ENCODE peak calls at places on chromosome 20, in four cellular contexts. L is GM12891, X is heart left ventricle, E is IMR-90. Q is an unnamed sample.

GRCh38 chr20:2289475-2289874 is 6.3 kb upstream of the TGM3 start:
- DNase-seq in L (no peak), X (no peak), E (no peak), Q (no peak)

GRCh38 chr20:58623579-58624473 is 27.3 kb upstream of the STX16 start:
- DNase-seq in L (no peak), X (peak), E (peak), Q (peak)

GRCh38 chr20:10708342-10709185 is 34.8 kb upstream of the JAG1 start:
- DNase-seq in L (no peak), X (no peak), E (peak), Q (peak)

GRCh38 chr20:11274137-11274536 is 600.3 kb upstream of the JAG1 start:
- DNase-seq in L (peak), X (peak), E (peak), Q (no peak)

GRCh38 chr20:49268600-49269365 is 9.1 kb downstream of the ZNFX1 start:
- DNase-seq in L (no peak), X (no peak), E (peak), Q (no peak)

GRCh38 chr20:36367907-36368306 is 61.8 kb downstream of the DLGAP4 start:
- DNase-seq in L (no peak), X (no peak), E (no peak), Q (no peak)

GRCh38 chr20:2610941-2611720 is 41.3 kb upstream of the NOP56 start:
- DNase-seq in L (no peak), X (no peak), E (no peak), Q (no peak)

GRCh38 chr20:47126709-47127108 is 229.8 kb downstream of the ZMYND8 start:
- DNase-seq in L (no peak), X (no peak), E (peak), Q (no peak)

GRCh38 chr20:16107172-16107870 is 465.9 kb downstream of the KIF16B start:
- DNase-seq in L (no peak), X (no peak), E (no peak), Q (no peak)

GRCh38 chr20:12914804-12915203 is 94.0 kb upstream of the SPTLC3 start:
- DNase-seq in L (no peak), X (no peak), E (no peak), Q (no peak)

GRCh38 chr20:50967621-50968020 is 9.0 kb downstream of the MOCS3 start:
- DNase-seq in L (no peak), X (no peak), E (no peak), Q (no peak)

GRCh38 chr20:63553933-63554290 is at the start of gene FNDC11:
- DNase-seq in L (no peak), X (peak), E (no peak), Q (no peak)

GRCh38 chr20:1894471-1894950 is 696 bp upstream of the SIRPA start:
- DNase-seq in L (peak), X (peak), E (peak), Q (peak)

GRCh38 chr20:137668-138131 is 4.7 kb upstream of the DEFB126 start:
- DNase-seq in L (no peak), X (no peak), E (no peak), Q (peak)

GRCh38 chr20:57392512-57393271 is 1.5 kb downstream of the RBM38 start:
- DNase-seq in L (no peak), X (peak), E (no peak), Q (no peak)

GRCh38 chr20:63461364-63461763 is 11.1 kb downstream of the KCNQ2 start:
- DNase-seq in L (peak), X (no peak), E (no peak), Q (no peak)

GRCh38 chr20:48574383-48574782 is 253.4 kb downstream of the PREX1 start:
- DNase-seq in L (no peak), X (no peak), E (no peak), Q (peak)

GRCh38 chr20:34874094-34874654 is 1.5 kb upstream of the GGT7 start:
- DNase-seq in L (no peak), X (peak), E (peak), Q (peak)

GRCh38 chr20:36355469-36356171 is 49.5 kb downstream of the DLGAP4 start:
- DNase-seq in L (no peak), X (no peak), E (no peak), Q (no peak)

GRCh38 chr20:17538517-17539170 is 7.5 kb upstream of the BFSP1 start:
- DNase-seq in L (no peak), X (no peak), E (no peak), Q (no peak)

GRCh38 chr20:58570181-58570859 is 55.1 kb upstream of the APCDD1L start:
- DNase-seq in L (no peak), X (no peak), E (no peak), Q (no peak)

GRCh38 chr20:41617059-41617921 is 887 bp downstream of the CHD6 start:
- DNase-seq in L (no peak), X (peak), E (peak), Q (peak)

DNA sequence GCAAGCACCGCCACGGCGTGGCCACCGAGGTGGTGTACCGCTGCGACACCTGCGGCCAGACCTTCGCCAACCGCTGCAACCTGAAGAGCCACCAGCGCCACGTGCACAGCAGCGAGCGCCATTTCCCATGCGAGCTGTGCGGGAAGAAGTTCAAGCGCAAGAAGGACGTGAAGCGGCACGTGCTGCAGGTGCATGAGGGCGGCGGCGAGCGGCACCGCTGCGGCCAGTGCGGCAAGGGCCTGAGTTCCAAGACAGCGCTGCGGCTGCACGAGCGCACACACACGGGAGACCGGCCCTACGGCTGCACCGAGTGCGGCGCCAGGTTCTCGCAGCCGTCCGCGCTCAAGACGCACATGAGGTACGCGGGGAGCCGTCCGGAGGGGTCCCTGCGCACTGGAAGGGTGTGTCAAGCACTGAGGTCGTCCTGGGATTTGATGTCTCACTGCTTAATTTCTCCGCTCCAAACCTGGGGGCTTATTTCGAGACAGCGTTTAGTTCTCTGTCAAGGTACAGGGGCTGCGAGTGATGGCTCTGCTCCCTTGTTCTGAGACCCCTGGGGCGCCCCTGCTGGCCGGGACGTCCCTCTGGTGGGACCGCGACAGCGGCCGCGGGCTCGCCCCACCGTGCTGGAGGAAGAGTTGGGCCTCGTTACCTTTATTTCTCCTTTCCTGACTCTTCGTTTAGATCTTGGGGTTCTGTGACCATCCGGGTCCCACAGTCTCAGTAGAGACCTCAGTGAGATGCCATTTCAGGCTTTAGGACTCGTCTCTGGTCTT is 3.6 kb downstream of the GZF1 start:
- DNase-seq in L (no peak), X (no peak), E (no peak), Q (no peak)
- TF ChIP-seq POLR2A in L (no peak), X (no peak), E (peak), Q (no peak)

GRCh38 chr20:18632196-18632789 is 44.4 kb downstream of the DTD1 start:
- DNase-seq in L (peak), X (peak), E (peak), Q (peak)
- TF ChIP-seq POLR2A in L (no peak), X (no peak), E (no peak), Q (no peak)

DNA sequence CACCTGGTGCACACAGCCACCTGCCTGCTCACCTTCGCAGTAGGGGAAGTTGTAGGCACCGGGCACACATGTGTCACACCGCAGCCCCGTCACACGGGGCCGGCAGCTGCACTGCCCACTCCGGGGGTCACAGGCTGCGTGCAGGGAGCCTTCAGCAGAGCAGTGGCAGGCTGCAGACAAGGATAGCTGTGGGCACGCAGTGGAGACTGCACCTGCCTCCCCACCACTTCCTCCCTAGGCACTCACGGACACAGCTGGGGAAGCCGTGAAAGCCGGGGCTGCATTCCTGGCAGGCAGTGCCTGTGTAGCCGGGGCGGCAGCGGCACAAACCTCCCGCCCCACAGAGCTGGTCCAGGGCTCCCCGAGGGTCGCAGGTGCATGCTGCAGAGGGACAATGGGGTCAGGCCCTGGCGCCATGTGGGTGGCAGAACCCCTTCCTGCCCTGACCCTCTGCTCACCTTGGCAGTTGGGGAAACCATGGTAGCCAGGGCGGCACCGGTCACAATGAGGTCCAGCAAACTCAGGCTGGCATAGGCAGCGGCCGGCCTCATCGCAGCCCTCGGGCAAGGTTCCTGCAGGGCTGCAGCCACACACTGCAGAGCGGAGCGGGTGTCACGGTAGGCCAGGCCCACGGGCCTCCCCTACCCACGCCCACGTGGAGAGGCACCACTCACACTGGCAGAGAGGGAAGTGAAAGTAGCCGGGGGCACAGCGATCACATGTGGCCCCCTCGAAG is 29.4 kb downstream of the LAMA5 start:
- DNase-seq in L (no peak), X (no peak), E (no peak), Q (no peak)
- TF ChIP-seq POLR2A in L (no peak), X (no peak), E (no peak), Q (no peak)

GRCh38 chr20:43558412-43559146 is at the start of gene SGK2:
- DNase-seq in L (no peak), X (no peak), E (peak), Q (peak)
- TF ChIP-seq POLR2A in L (no peak), X (no peak), E (no peak), Q (no peak)

GRCh38 chr20:44959896-44960852 is at the start of gene TOMM34:
- DNase-seq in L (peak), X (peak), E (peak), Q (peak)
- TF ChIP-seq POLR2A in L (peak), X (peak), E (peak), Q (peak)

GRCh38 chr20:38946836-38947235 is 15.3 kb upstream of the DHX35 start:
- DNase-seq in L (no peak), X (no peak), E (no peak), Q (no peak)

GRCh38 chr20:38951611-38952010 is 10.5 kb upstream of the DHX35 start:
- DNase-seq in L (no peak), X (no peak), E (no peak), Q (no peak)

GRCh38 chr20:38952153-38952552 is 10.0 kb upstream of the DHX35 start:
- DNase-seq in L (no peak), X (no peak), E (no peak), Q (no peak)

GRCh38 chr20:38950254-38950653 is 11.9 kb upstream of the DHX35 start:
- DNase-seq in L (no peak), X (no peak), E (no peak), Q (no peak)

GRCh38 chr20:38947931-38948362 is 14.2 kb upstream of the DHX35 start:
- DNase-seq in L (no peak), X (no peak), E (no peak), Q (no peak)
- TF ChIP-seq POLR2A in L (no peak), X (no peak), E (no peak), Q (no peak)

GRCh38 chr20:38222923-38223742 is 37.4 kb downstream of the KIAA1755 start:
- DNase-seq in L (no peak), X (no peak), E (no peak), Q (no peak)

GRCh38 chr20:38219006-38219950 is 41.3 kb downstream of the KIAA1755 start:
- DNase-seq in L (no peak), X (no peak), E (no peak), Q (no peak)

GRCh38 chr20:38220587-38220986 is 39.9 kb downstream of the KIAA1755 start:
- DNase-seq in L (no peak), X (no peak), E (no peak), Q (no peak)

GRCh38 chr20:38222231-38222922 is 38.2 kb downstream of the KIAA1755 start:
- DNase-seq in L (peak), X (peak), E (peak), Q (peak)

DNA sequence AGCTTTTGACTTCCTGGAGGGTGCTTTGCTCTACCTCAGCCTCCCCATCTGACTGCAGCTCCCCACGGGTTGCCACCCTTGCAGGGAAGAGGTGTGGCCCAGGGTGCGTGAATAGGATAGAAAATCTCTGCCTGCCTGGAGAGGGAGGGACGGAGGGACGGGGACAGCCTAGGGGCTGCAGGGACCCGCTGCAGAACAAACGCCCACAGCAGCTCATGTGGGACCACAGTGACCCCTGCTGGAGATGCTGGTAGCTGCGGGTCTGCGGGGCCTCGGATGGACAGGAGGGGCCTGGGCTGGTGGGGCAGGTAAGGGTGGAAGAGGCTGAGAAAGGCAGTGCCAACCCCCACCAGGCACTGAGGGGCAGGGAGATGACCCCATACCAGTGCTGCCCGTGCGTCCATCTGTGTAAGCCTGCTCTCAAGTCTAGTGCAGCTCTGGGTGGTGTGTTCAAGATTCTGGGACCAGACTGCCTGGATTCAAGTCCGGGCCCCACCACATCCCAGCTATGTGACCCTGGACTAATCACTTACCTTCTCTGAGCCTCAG is 39.4 kb downstream of the KIAA1755 start:
- DNase-seq in L (peak), X (peak), E (peak), Q (peak)
- TF ChIP-seq POLR2A in L (no peak), X (no peak), E (peak), Q (no peak)

Q was measured in H54.